ENCODE peak calls at places on chromosomes 2 and 18, in ten cellular contexts. N is gastrocnemius medialis, M is K562, H is cardiac muscle cell, V is pancreas, R is choroid plexus epithelial cell, C is fibroblast of pulmonary artery, W is lower lobe of right lung, B is epithelial cell of esophagus, O is body of pancreas. A is an unnamed sample.

GRCh38 chr2:225120175-225120574 is 77.9 kb upstream of the DOCK10 start:
- DNase-seq in W (no peak), O (no peak), B (peak), H (no peak), M (no peak), C (peak), V (no peak), R (no peak), N (no peak), A (peak)

GRCh38 chr2:180679693-180680092 is 300.7 kb upstream of the UBE2E3 start:
- DNase-seq in M (no peak), B (peak), O (no peak), W (no peak), R (peak), C (peak), V (no peak), H (peak), N (no peak), A (peak)

GRCh38 chr18:3261393-3262233 is at the start of gene MYL12B:
- DNase-seq in C (peak), W (peak), M (peak), N (peak), H (peak), R (peak), O (peak), B (peak), V (peak), A (peak)

GRCh38 chr2:11539317-11540147 is 5.7 kb downstream of the GREB1 start:
- DNase-seq in M (no peak), B (no peak), C (no peak), N (peak), W (no peak), V (peak), O (peak), H (no peak), R (peak), A (no peak)

GRCh38 chr18:59631583-59632181 is 65.5 kb downstream of the CCBE1 start:
- DNase-seq in V (no peak), M (peak), W (no peak), R (peak), N (no peak), H (peak), O (no peak), B (peak), C (peak), A (peak)

GRCh38 chr2:182763311-182763912 is 47.4 kb downstream of the DNAJC10 start:
- DNase-seq in M (peak), N (no peak), R (peak), W (no peak), C (peak), B (peak), O (no peak), H (peak), V (no peak), A (peak)

GRCh38 chr2:9658972-9659371 is 28.2 kb upstream of the YWHAQ start:
- DNase-seq in C (no peak), W (no peak), N (no peak), M (no peak), O (no peak), B (peak), H (peak), V (no peak), R (peak), A (peak)

GRCh38 chr2:146312899-146313298 is 1531.9 kb upstream of the ACVR2A start:
- DNase-seq in R (peak), W (no peak), V (no peak), B (peak), H (peak), C (peak), N (no peak), M (no peak), O (no peak), A (peak)

GRCh38 chr2:223969856-223970255 is 12.6 kb downstream of the MRPL44 start:
- DNase-seq in V (no peak), C (no peak), H (no peak), O (no peak), B (peak), R (peak), N (no peak), M (no peak), W (no peak), A (peak)

GRCh38 chr2:28224648-28225471 is 167.8 kb upstream of the FOSL2 start:
- DNase-seq in R (peak), W (no peak), C (peak), H (peak), N (no peak), B (peak), O (no peak), M (no peak), V (no peak), A (peak)

GRCh38 chr2:97731274-97732050 is 18.1 kb downstream of the ZAP70 start:
- DNase-seq in H (no peak), R (no peak), N (no peak), C (no peak), O (no peak), W (no peak), B (no peak), M (no peak), V (no peak), A (no peak)

GRCh38 chr2:241774419-241775222 is 2.0 kb upstream of the GAL3ST2 start:
- DNase-seq in M (no peak), B (peak), V (peak), O (peak), W (no peak), C (peak), N (no peak), H (peak), R (peak), A (peak)

GRCh38 chr2:70403267-70404053 is 101.6 kb upstream of the FAM136A start:
- DNase-seq in R (no peak), W (no peak), N (no peak), B (no peak), V (no peak), M (no peak), C (no peak), H (no peak), O (no peak), A (no peak)

GRCh38 chr18:10685484-10685883 is 159.7 kb downstream of the NAPG start:
- DNase-seq in C (no peak), V (no peak), R (no peak), N (no peak), M (no peak), B (no peak), H (no peak), O (no peak), W (no peak), A (no peak)

GRCh38 chr2:179106342-179107178 is 56.6 kb upstream of the CCDC141 start:
- DNase-seq in H (peak), O (peak), N (peak), W (no peak), R (peak), B (peak), M (no peak), V (peak), C (peak), A (peak)

GRCh38 chr2:230537531-230537976 is 121.6 kb downstream of the SP100 start:
- DNase-seq in V (no peak), W (no peak), N (no peak), M (no peak), R (no peak), H (no peak), O (no peak), B (no peak), C (no peak), A (no peak)

GRCh38 chr2:56191617-56192016 is 7.8 kb downstream of the CCDC85A start:
- DNase-seq in R (peak), N (no peak), V (no peak), O (no peak), B (peak), H (peak), M (no peak), W (no peak), C (peak), A (peak)

GRCh38 chr2:182636694-182637093 is 79.4 kb upstream of the DNAJC10 start:
- DNase-seq in N (no peak), O (no peak), H (no peak), M (no peak), B (no peak), W (no peak), V (no peak), C (no peak), R (peak), A (no peak)

GRCh38 chr18:35949903-35950627 is 22.4 kb upstream of the RMP24 start:
- DNase-seq in N (no peak), O (peak), H (peak), M (peak), C (peak), W (peak), B (peak), V (peak), R (peak), A (peak)

GRCh38 chr2:23419171-23420090 is 34.5 kb downstream of the KLHL29 start:
- DNase-seq in V (no peak), O (no peak), B (no peak), W (no peak), H (no peak), N (no peak), C (no peak), M (no peak), R (no peak), A (no peak)

GRCh38 chr18:45590546-45590945 is 24.7 kb upstream of the SLC14A2 start:
- DNase-seq in C (no peak), H (no peak), M (no peak), B (no peak), O (no peak), W (no peak), N (no peak), R (no peak), V (no peak), A (no peak)

GRCh38 chr2:383888-384287 is 96.0 kb upstream of the ALKAL2 start:
- DNase-seq in V (no peak), C (no peak), R (no peak), B (peak), H (no peak), N (no peak), W (no peak), O (no peak), M (no peak), A (no peak)

GRCh38 chr2:128425731-128426620 is 107.3 kb upstream of the HS6ST1 start:
- DNase-seq in C (no peak), V (peak), R (no peak), W (peak), O (peak), H (peak), B (peak), N (no peak), M (no peak), A (peak)

GRCh38 chr2:98601532-98602132 is 6.7 kb downstream of the COA5 start:
- DNase-seq in W (no peak), H (peak), R (peak), B (peak), C (peak), V (no peak), O (no peak), N (no peak), M (peak), A (no peak)

GRCh38 chr2:150188177-150188576 is 299.3 kb downstream of the RND3 start:
- DNase-seq in B (no peak), W (no peak), V (no peak), O (no peak), C (no peak), N (no peak), H (no peak), R (peak), M (no peak), A (no peak)

GRCh38 chr2:222715729-222716128 is 44.3 kb downstream of the MOGAT1 start:
- DNase-seq in B (no peak), V (no peak), O (no peak), R (no peak), C (no peak), M (no peak), W (no peak), H (no peak), N (peak), A (no peak)

GRCh38 chr2:73642338-73643018 is at the start of gene NAT8:
- DNase-seq in C (no peak), V (no peak), H (peak), M (no peak), R (peak), W (no peak), B (no peak), O (no peak), N (no peak), A (no peak)

GRCh38 chr2:203077458-203077857 is 62.8 kb downstream of the NBEAL1 start:
- DNase-seq in R (peak), B (peak), M (no peak), H (peak), C (peak), W (no peak), N (no peak), O (no peak), V (no peak), A (peak)

GRCh38 chr18:60596928-60597327 is 224.4 kb upstream of the MC4R start:
- DNase-seq in M (no peak), N (no peak), C (no peak), V (no peak), O (no peak), W (no peak), B (no peak), R (no peak), H (no peak), A (no peak)

GRCh38 chr18:8703781-8704301 is 1.5 kb upstream of the MTCL1 start:
- DNase-seq in W (no peak), N (no peak), R (no peak), O (peak), M (no peak), V (peak), H (no peak), B (no peak), C (no peak), A (no peak)

GRCh38 chr2:42100696-42101585 is 53.1 kb downstream of the PKDCC start:
- DNase-seq in H (peak), C (peak), M (no peak), R (peak), W (peak), V (peak), N (no peak), O (peak), B (peak), A (no peak)

GRCh38 chr18:47594063-47594462 is 336.4 kb downstream of the SMAD2 start:
- DNase-seq in V (no peak), W (no peak), N (no peak), R (no peak), M (no peak), B (no peak), H (no peak), O (no peak), C (no peak), A (no peak)

GRCh38 chr2:16316456-16317210 is 349.0 kb downstream of the CYRIA start:
- DNase-seq in B (no peak), C (no peak), R (no peak), V (no peak), W (no peak), O (no peak), M (no peak), H (no peak), N (no peak), A (no peak)

GRCh38 chr2:176638167-176639015 is 369.1 kb downstream of the MTX2 start:
- DNase-seq in W (peak), N (peak), R (peak), B (peak), C (peak), V (peak), H (peak), M (peak), O (peak), A (peak)

GRCh38 chr2:10223471-10223870 is 79.2 kb upstream of the HPCAL1 start:
- DNase-seq in R (no peak), B (no peak), V (no peak), O (no peak), H (no peak), M (no peak), W (peak), N (no peak), C (no peak), A (no peak)

GRCh38 chr2:40458271-40458794 is 6.4 kb upstream of the SLC8A1 start:
- DNase-seq in C (no peak), N (peak), R (no peak), B (no peak), O (no peak), W (no peak), M (no peak), V (no peak), H (no peak), A (no peak)

DNA sequence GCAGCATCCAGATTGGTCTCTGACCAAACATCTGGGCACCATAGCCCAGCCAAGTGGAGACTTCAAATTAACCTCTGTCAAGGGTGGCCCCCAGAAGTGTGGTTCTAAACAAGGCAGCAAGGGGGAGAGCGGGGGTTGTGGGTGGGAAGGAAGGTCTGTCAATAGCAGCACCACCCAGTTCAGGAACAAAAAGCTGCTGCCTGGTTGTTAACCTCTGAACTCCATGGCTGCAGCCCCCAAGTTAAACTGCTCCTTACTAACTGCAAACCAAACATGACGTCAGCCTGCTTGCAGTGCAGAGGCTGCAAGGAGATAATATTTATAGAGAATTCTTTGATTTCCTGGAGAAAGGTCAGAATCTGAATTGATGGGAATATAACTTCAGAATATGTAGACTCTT is 76.5 kb downstream of the ARL4C start:
- DNase-seq in C (no peak), W (no peak), M (no peak), N (no peak), R (no peak), B (no peak), V (no peak), O (no peak), H (no peak), A (no peak)
- TF ChIP-seq CTCF in C (no peak), W (no peak), M (no peak), N (no peak), R (peak), B (no peak), V (no peak), O (no peak), H (no peak), A (no peak)

GRCh38 chr2:45840481-45840880 is 189.0 kb downstream of the PRKCE start:
- DNase-seq in N (no peak), W (no peak), O (no peak), H (no peak), R (no peak), B (no peak), M (no peak), V (no peak), C (no peak), A (no peak)

GRCh38 chr2:45845058-45845457 is 193.6 kb downstream of the PRKCE start:
- DNase-seq in M (no peak), B (no peak), C (no peak), N (no peak), V (no peak), W (no peak), R (peak), O (no peak), H (no peak), A (no peak)

GRCh38 chr2:45841752-45842407 is 190.4 kb downstream of the PRKCE start:
- DNase-seq in R (no peak), W (no peak), M (no peak), H (no peak), V (no peak), B (no peak), O (no peak), C (no peak), N (no peak), A (no peak)

GRCh38 chr2:45845566-45845965 is 194.1 kb downstream of the PRKCE start:
- DNase-seq in N (no peak), M (no peak), B (no peak), V (no peak), H (no peak), W (no peak), R (no peak), C (no peak), O (no peak), A (no peak)

GRCh38 chr2:45843136-45843535 is 191.7 kb downstream of the PRKCE start:
- DNase-seq in C (no peak), M (no peak), B (no peak), V (no peak), R (no peak), N (no peak), O (no peak), H (no peak), W (no peak), A (no peak)
- H3K4me3 ChIP-seq in C (no peak), M (no peak), B (no peak), V (no peak), R (no peak), N (no peak), O (no peak), H (no peak), W (no peak), A (no peak)

GRCh38 chr2:218406949-218407703 is 7.5 kb downstream of the CTDSP1 start:
- DNase-seq in C (peak), R (peak), N (peak), V (peak), M (peak), W (peak), H (peak), O (peak), B (peak), A (peak)
- TF ChIP-seq CTCF in C (no peak), R (no peak), N (no peak), V (no peak), M (no peak), W (no peak), H (no peak), O (no peak), B (no peak), A (no peak)

DNA sequence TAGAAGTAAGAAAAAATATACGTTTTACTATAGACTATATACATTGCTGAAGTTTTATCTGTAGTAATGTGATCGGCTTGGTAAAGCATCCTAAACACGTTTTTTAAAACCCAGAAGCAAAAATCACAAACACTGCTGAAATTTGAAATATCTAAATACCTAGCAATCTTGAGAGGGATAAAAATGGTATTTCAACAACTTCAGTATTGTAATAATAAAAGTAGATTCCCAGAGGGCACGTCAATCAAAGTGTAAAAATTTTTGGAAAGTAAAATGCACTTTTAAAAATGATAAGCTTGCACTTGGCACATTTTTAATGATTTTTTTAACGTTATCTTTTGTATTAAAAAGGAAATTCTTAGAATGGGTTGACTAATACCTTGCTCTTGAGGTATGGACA is 1.6 kb downstream of the ZC3H6 start:
- DNase-seq in M (no peak), N (no peak), B (no peak), H (no peak), W (no peak), R (no peak), V (no peak), O (no peak), C (no peak), A (no peak)
- H3K4me3 ChIP-seq in M (peak), N (peak), B (peak), H (peak), W (peak), R (no peak), V (no peak), O (no peak), C (peak), A (no peak)

GRCh38 chr2:187499941-187500532 is 52.0 kb upstream of the CALCRL start:
- DNase-seq in O (peak), B (peak), W (no peak), C (peak), N (no peak), V (peak), H (peak), R (peak), M (peak), A (peak)

GRCh38 chr2:187497140-187497539 is 49.1 kb upstream of the CALCRL start:
- DNase-seq in W (no peak), N (no peak), B (no peak), R (no peak), M (no peak), C (no peak), V (no peak), O (no peak), H (no peak), A (no peak)

GRCh38 chr2:187497858-187498463 is 49.9 kb upstream of the CALCRL start:
- DNase-seq in H (peak), W (no peak), R (peak), B (peak), N (no peak), C (peak), O (no peak), M (no peak), V (no peak), A (peak)

GRCh38 chr2:187502467-187502866 is 51.8 kb downstream of the TFPI start:
- DNase-seq in M (no peak), V (no peak), H (no peak), B (no peak), R (no peak), N (no peak), C (no peak), W (no peak), O (no peak), A (no peak)

DNA sequence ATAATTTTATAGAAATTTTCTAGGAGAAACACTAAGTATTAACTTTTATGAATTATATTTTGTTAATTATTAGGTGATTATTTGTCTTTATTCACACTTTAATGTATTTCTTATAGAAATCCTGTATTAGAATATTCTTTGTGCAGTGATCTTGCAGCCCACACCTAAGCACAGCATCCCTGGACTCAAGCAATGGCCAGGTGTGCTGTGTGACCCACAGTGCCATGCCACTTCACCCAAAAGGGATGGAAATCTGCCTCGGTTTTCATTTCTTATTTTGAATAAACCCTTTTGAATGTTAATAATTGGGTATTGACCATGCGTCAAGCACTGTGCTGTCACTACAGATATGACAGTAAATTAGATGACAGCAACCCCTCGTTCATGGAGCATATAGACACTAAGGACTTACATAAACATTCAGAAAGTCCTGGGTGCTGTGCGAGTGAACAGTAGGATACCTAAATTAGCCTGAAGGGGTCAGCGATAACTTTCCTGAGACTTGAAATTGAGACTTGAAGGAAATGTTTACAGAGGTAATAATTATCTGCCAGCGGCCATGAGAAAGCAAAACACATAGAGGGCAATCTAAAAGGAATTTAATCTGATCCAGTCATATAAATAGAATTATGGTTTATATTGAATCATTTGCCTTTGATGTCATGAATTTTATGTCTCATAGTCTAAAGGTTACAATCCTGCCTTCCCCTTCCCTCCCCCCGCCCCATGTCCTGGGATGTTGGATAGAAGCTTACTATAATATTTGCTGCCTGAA is 52.7 kb upstream of the CALCRL start:
- DNase-seq in W (no peak), N (no peak), H (peak), O (no peak), B (peak), C (peak), R (peak), V (no peak), M (peak), A (peak)
- TF ChIP-seq CTCF in W (peak), N (no peak), H (peak), O (peak), B (no peak), C (peak), R (peak), V (no peak), M (peak), A (no peak)

A was measured in bronchial epithelial cell.